ENCODE peak calls at places on chromosomes 2 and 18, in seven cellular contexts. L, E, Q, R, F, K and W are unnamed samples.

GRCh38 chr2:71782323-71782722 is 329.0 kb downstream of the DYSF start:
- DNase-seq in L (no peak), E (no peak), Q (no peak), R (no peak), F (peak), K (no peak), W (no peak)

GRCh38 chr2:58146707-58147106 is 94.4 kb downstream of the FANCL start:
- DNase-seq in L (no peak), E (no peak), Q (no peak), R (peak), F (no peak), K (no peak), W (no peak)

GRCh38 chr2:172107690-172108586 is 5.2 kb upstream of the DLX2 start:
- DNase-seq in L (no peak), E (no peak), Q (no peak), R (no peak), F (no peak), K (no peak), W (no peak)

GRCh38 chr2:158994920-158995676 is 26.7 kb downstream of the TANC1 start:
- DNase-seq in L (no peak), E (no peak), Q (no peak), R (no peak), F (no peak), K (no peak), W (no peak)

GRCh38 chr2:101341901-101342624 is 33.6 kb upstream of the RNF149 start:
- DNase-seq in L (peak), E (peak), Q (no peak), R (peak), F (peak), K (peak), W (peak)

GRCh38 chr2:183967756-183968155 is 630.6 kb upstream of the ZNF804A start:
- DNase-seq in L (no peak), E (no peak), Q (no peak), R (no peak), F (no peak), K (no peak), W (no peak)

GRCh38 chr2:113910110-113910717 is 20.3 kb downstream of the ACTR3 start:
- DNase-seq in L (no peak), E (no peak), Q (no peak), R (peak), F (no peak), K (no peak), W (no peak)

GRCh38 chr18:22411442-22411841 is 6.3 kb downstream of the CTAGE1 start:
- DNase-seq in L (no peak), E (no peak), Q (no peak), R (peak), F (no peak), K (no peak), W (no peak)

GRCh38 chr2:111207892-111208291 is 87.2 kb downstream of the BCL2L11 start:
- DNase-seq in L (no peak), E (no peak), Q (no peak), R (no peak), F (no peak), K (no peak), W (no peak)

GRCh38 chr2:219308142-219309093 is 783 bp downstream of the PTPRN start:
- DNase-seq in L (no peak), E (peak), Q (no peak), R (peak), F (no peak), K (peak), W (peak)

GRCh38 chr2:158392683-158393082 is 63.9 kb downstream of the CCDC148 start:
- DNase-seq in L (no peak), E (no peak), Q (no peak), R (no peak), F (no peak), K (no peak), W (no peak)

GRCh38 chr2:231462729-231463465 is 1.4 kb downstream of the NCL start:
- DNase-seq in L (no peak), E (no peak), Q (no peak), R (no peak), F (no peak), K (no peak), W (no peak)

GRCh38 chr2:173664520-173664919 is 300.7 kb downstream of the SP3 start:
- DNase-seq in L (no peak), E (no peak), Q (no peak), R (no peak), F (no peak), K (no peak), W (no peak)

GRCh38 chr2:191496838-191497237 is 181.1 kb upstream of the NABP1 start:
- DNase-seq in L (no peak), E (no peak), Q (no peak), R (no peak), F (no peak), K (no peak), W (no peak)

GRCh38 chr18:62781893-62782292 is 66.6 kb downstream of the PHLPP1 start:
- DNase-seq in L (peak), E (no peak), Q (no peak), R (peak), F (no peak), K (no peak), W (no peak)

GRCh38 chr2:18706001-18706400 is 116.6 kb upstream of the NT5C1B start:
- DNase-seq in L (no peak), E (no peak), Q (no peak), R (no peak), F (no peak), K (no peak), W (no peak)

GRCh38 chr2:43075906-43076585 is 150.4 kb downstream of the ZFP36L2 start:
- DNase-seq in L (peak), E (no peak), Q (no peak), R (peak), F (no peak), K (no peak), W (no peak)

GRCh38 chr2:53829252-53829651 is 30.5 kb downstream of the GPR75 start:
- DNase-seq in L (no peak), E (no peak), Q (no peak), R (no peak), F (no peak), K (no peak), W (no peak)

GRCh38 chr2:13114391-13114790 is 397.7 kb downstream of the TRIB2 start:
- DNase-seq in L (no peak), E (no peak), Q (no peak), R (peak), F (no peak), K (peak), W (no peak)

GRCh38 chr2:170307988-170308387 is 130.0 kb downstream of the MYO3B start:
- DNase-seq in L (no peak), E (no peak), Q (no peak), R (no peak), F (no peak), K (no peak), W (no peak)

GRCh38 chr18:48680871-48681270 is 142.0 kb downstream of the CTIF start:
- DNase-seq in L (peak), E (peak), Q (peak), R (no peak), F (no peak), K (no peak), W (no peak)

GRCh38 chr2:98869272-98869641 is 66.8 kb downstream of the CRACDL start:
- DNase-seq in L (no peak), E (no peak), Q (no peak), R (no peak), F (peak), K (peak), W (no peak)

GRCh38 chr2:234955971-234956509 is 4.2 kb downstream of the SH3BP4 start:
- DNase-seq in L (no peak), E (no peak), Q (no peak), R (no peak), F (no peak), K (no peak), W (no peak)

GRCh38 chr2:47744074-47744473 is 38.9 kb upstream of the MSH6 start:
- DNase-seq in L (no peak), E (no peak), Q (no peak), R (no peak), F (no peak), K (no peak), W (no peak)

GRCh38 chr2:9139491-9140443 is 66.8 kb upstream of the ASAP2 start:
- DNase-seq in L (peak), E (peak), Q (no peak), R (no peak), F (peak), K (peak), W (peak)

GRCh38 chr2:167289651-167290410 is 401.6 kb downstream of the XIRP2 start:
- DNase-seq in L (no peak), E (no peak), Q (no peak), R (peak), F (no peak), K (no peak), W (no peak)

GRCh38 chr2:172090044-172090946 is 5.0 kb downstream of the DLX1 start:
- DNase-seq in L (no peak), E (no peak), Q (no peak), R (no peak), F (no peak), K (no peak), W (peak)

GRCh38 chr2:12931211-12931844 is 214.6 kb downstream of the TRIB2 start:
- DNase-seq in L (peak), E (no peak), Q (no peak), R (peak), F (no peak), K (no peak), W (no peak)

GRCh38 chr2:138087761-138088602 is 123.7 kb downstream of the HNMT start:
- DNase-seq in L (no peak), E (no peak), Q (no peak), R (no peak), F (no peak), K (peak), W (no peak)

GRCh38 chr2:228369400-228370031 is 188.0 kb upstream of the SPHKAP start:
- DNase-seq in L (no peak), E (no peak), Q (no peak), R (no peak), F (no peak), K (peak), W (no peak)

GRCh38 chr2:227147023-227147422 is 17.0 kb downstream of the COL4A4 start:
- DNase-seq in L (no peak), E (no peak), Q (no peak), R (peak), F (no peak), K (no peak), W (no peak)

GRCh38 chr2:2232167-2232566 is 98.9 kb downstream of the MYT1L start:
- DNase-seq in L (no peak), E (no peak), Q (no peak), R (no peak), F (no peak), K (peak), W (no peak)

GRCh38 chr2:226891780-226892590 is 56.1 kb downstream of the RHBDD1 start:
- DNase-seq in L (no peak), E (no peak), Q (no peak), R (peak), F (no peak), K (no peak), W (no peak)

GRCh38 chr2:234981197-234982095 is 29.6 kb downstream of the SH3BP4 start:
- DNase-seq in L (peak), E (peak), Q (peak), R (peak), F (peak), K (peak), W (no peak)

GRCh38 chr2:84905181-84906107 is at the start of gene TMSB10:
- DNase-seq in L (peak), E (peak), Q (no peak), R (peak), F (peak), K (peak), W (peak)

GRCh38 chr18:48166971-48167370 is 236.5 kb upstream of the SMAD2 start:
- DNase-seq in L (peak), E (peak), Q (no peak), R (no peak), F (peak), K (no peak), W (no peak)

DNA sequence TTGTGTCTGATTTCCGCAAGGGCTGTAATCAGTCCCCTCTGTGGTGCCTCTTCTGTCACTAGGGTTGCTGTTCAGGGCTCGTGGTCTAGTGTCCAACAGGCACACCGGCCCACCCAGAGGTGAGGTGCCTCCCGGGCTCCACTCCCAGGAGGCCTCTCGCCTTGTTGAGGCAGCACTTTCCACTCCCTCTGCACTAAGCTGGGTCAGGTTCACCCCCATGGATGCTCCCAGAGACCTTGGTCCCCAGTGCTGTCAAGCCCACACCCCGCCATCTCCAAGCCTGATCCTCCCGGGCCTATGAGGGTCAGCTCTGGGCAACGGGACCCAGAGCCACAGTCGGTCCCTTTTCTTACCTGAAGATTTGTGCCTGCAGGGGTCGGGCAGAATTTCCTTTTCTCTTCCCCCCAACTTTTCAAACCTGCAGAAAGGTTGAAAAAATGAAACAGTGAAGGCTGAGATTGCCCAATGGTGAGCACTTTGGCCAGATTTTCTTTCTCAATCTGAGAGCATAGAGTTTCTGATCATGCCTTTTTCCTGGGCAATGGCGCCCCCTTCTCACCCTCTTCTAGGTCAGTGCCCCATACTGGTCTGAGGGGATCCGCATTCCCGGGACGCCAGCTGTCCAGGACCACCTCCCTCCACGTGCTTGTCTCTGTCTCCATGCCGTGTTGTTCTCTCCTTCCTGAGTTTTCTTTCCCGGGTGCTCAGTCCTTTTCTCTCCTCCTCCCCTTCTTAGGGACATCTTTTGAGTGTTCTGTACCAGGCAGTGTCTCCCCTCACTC is 148.0 kb downstream of the ASB1 start:
- DNase-seq in L (no peak), E (no peak), Q (no peak), R (no peak), F (no peak), K (no peak), W (no peak)
- TF ChIP-seq CTCF in L (no peak), E (no peak), Q (no peak), R (no peak), F (no peak), K (no peak), W (no peak)

GRCh38 chr2:50401772-50402653 is 629.9 kb downstream of the NRXN1 start:
- DNase-seq in L (no peak), E (no peak), Q (no peak), R (peak), F (peak), K (peak), W (peak)

GRCh38 chr2:50398101-50398500 is 633.8 kb downstream of the NRXN1 start:
- DNase-seq in L (no peak), E (no peak), Q (no peak), R (no peak), F (no peak), K (no peak), W (no peak)

DNA sequence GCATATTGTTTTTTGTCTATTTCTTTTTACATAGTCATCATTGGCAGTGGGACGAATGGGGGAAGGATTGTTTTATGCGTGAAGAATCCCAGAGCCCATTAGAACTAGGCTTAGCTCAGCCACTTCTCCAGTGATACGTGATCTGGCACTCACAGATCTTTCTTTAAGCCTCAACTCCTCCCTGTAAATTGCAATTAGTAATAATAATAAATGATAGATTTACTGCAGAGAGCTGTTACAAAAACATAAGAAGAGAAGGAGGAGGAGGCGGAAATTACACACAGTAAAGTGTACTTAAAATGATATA is 629.3 kb downstream of the NRXN1 start:
- DNase-seq in L (no peak), E (no peak), Q (no peak), R (no peak), F (no peak), K (no peak), W (no peak)
- TF ChIP-seq CTCF in L (no peak), E (no peak), Q (no peak), R (no peak), F (no peak), K (no peak), W (peak)

DNA sequence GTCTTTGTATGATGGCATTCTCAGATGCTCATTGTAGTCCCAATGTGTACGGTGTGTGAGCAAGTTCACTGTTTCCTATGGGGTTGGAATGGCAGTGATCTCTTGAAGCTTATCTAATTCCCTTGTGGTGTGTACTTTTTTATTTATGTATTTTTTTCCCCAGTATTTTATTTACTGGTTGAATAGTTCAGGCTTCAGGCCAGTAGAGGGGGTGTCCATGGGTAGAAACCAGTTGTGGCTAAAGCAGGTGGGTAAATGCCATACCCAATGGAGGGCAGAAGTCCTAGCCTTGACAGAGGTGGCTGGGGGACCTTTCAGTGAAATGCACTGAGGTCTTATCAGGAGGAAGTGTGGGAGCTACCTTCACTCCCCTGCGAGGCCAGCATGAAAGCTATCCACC is 351.4 kb upstream of the CWC22 start:
- DNase-seq in L (no peak), E (no peak), Q (no peak), R (no peak), F (no peak), K (no peak), W (no peak)
- TF ChIP-seq CTCF in L (no peak), E (no peak), Q (no peak), R (no peak), F (no peak), K (no peak), W (no peak)

GRCh38 chr2:40096360-40096759 is 317.3 kb upstream of the THUMPD2 start:
- DNase-seq in L (no peak), E (no peak), Q (no peak), R (peak), F (no peak), K (no peak), W (no peak)
- TF ChIP-seq CTCF in L (no peak), E (no peak), Q (no peak), R (no peak), F (no peak), K (no peak), W (no peak)

DNA sequence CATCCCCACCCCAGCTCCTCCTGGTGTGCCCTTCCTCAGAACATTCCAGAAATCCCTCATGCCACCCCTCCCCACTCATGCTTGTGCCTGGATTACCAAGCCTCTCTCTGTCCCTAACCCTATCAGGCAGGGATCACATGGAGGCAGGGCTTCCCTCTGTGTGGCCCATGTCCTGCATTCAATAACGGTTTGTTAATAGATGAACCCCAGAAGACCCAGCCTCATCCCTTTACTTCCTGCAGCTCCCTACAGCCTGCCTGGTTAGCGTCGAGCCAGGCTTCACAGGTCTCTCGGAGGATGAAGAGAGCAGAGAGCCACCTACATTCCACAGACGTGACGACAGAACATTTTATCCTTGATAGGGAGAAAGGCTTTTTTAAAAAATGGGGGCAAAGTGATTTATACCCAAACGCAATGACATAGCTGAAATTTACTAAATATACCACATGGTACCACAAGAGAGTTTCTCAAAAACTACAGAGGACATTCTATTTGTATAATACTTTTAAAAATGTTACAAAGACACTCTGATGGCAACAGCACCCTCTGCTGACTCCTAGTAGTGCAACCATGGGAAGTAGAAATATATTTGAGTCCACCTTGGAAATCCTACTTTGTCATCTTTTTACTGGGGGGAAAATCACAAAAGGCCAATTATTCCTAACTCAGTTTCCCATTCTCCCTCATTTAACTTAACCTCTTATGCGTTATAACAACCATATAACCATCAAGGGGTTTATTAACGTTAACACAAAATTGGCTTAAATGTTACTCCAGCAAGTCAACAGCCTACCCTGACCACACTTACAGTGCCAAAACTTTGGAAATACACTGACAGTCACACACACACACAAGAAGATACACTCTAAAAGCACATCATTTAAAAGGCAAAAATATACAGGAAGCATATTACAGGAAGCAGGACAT is 30.7 kb downstream of the FBXO15 start:
- DNase-seq in L (no peak), E (no peak), Q (no peak), R (peak), F (no peak), K (no peak), W (no peak)
- TF ChIP-seq CTCF in L (no peak), E (peak), Q (no peak), R (peak), F (no peak), K (peak), W (peak)

GRCh38 chr2:197804758-197805597 is 585 bp downstream of the PLCL1 start:
- DNase-seq in L (peak), E (peak), Q (peak), R (no peak), F (no peak), K (no peak), W (peak)
- TF ChIP-seq CTCF in L (no peak), E (peak), Q (peak), R (no peak), F (no peak), K (no peak), W (peak)

GRCh38 chr18:292271-292670 is 24.4 kb upstream of the THOC1 start:
- DNase-seq in L (no peak), E (no peak), Q (no peak), R (no peak), F (no peak), K (no peak), W (no peak)

GRCh38 chr18:285817-286216 is 18.0 kb upstream of the THOC1 start:
- DNase-seq in L (no peak), E (no peak), Q (no peak), R (no peak), F (no peak), K (no peak), W (no peak)

GRCh38 chr18:286515-287310 is 18.9 kb upstream of the THOC1 start:
- DNase-seq in L (no peak), E (no peak), Q (no peak), R (peak), F (no peak), K (no peak), W (no peak)
- TF ChIP-seq CTCF in L (peak), E (peak), Q (peak), R (peak), F (peak), K (no peak), W (no peak)

DNA sequence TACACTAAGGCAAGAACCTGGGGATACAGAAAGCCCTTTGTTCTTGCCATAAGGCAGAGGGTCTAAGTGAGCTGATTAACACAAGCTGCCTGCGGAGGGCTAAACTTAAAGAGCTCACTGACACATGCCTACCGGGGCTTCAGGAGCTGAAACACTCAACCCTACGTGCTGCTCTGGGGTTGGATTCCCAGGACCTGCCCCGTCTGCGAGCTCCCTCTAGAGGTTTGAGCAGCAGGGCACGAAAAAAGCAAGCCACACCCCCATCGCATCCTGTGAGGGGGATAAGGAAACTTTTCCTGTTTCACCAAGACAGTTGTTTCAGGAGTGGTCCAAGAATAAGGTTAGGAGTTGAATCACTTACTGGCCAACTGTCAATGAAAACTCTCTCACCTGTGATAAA is 562.1 kb downstream of the TMX3 start:
- DNase-seq in L (no peak), E (no peak), Q (no peak), R (no peak), F (no peak), K (no peak), W (peak)
- TF ChIP-seq CTCF in L (no peak), E (no peak), Q (no peak), R (no peak), F (no peak), K (no peak), W (no peak)